ENCODE peak calls at places on chromosomes 5 and 9, in five cellular contexts. I, Q, S, Y and L are unnamed samples.

GRCh38 chr9:124764774-124765438 is 6.2 kb downstream of the NR6A1 start:
- DNase-seq in I (no peak), Q (no peak), S (peak; percentile 55), Y (peak; percentile 32), L (no peak)

GRCh38 chr5:94361161-94361560 is 257.2 kb downstream of the KIAA0825 start:
- DNase-seq in I (no peak), Q (no peak), S (no peak), Y (no peak), L (no peak)

GRCh38 chr9:134135343-134136116 is at the start of gene WDR5:
- DNase-seq in I (peak; percentile 100), Q (peak; percentile 31), S (peak; percentile 92), Y (peak; percentile 73), L (peak; percentile 99)

GRCh38 chr9:68720656-68721313 is 15.7 kb downstream of the PIP5K1B start:
- DNase-seq in I (no peak), Q (no peak), S (peak; percentile 63), Y (no peak), L (no peak)

GRCh38 chr5:73230264-73231244 is 57.6 kb downstream of the TMEM174 start:
- DNase-seq in I (no peak), Q (no peak), S (no peak), Y (no peak), L (no peak)

GRCh38 chr5:161420526-161420925 is 126.0 kb downstream of the GABRB2 start:
- DNase-seq in I (no peak), Q (no peak), S (no peak), Y (no peak), L (no peak)

GRCh38 chr9:124365045-124365444 is 50.2 kb downstream of the PSMB7 start:
- DNase-seq in I (no peak), Q (no peak), S (no peak), Y (no peak), L (no peak)

GRCh38 chr9:68706579-68707201 is 1.6 kb downstream of the PIP5K1B start:
- DNase-seq in I (no peak), Q (peak; percentile 63), S (no peak), Y (no peak), L (peak; percentile 25)

GRCh38 chr5:75668988-75669760 is 48.1 kb downstream of the POC5 start:
- DNase-seq in I (peak; percentile 18), Q (peak; percentile 78), S (peak; percentile 85), Y (peak; percentile 39), L (peak; percentile 25)
- TF ChIP-seq TAF1 in I (peak; percentile 73), Q (peak; percentile 79), S (peak; percentile 24), Y (no peak), L (peak; percentile 79)

GRCh38 chr9:137876781-137877386 is 698 bp upstream of the CACNA1B start:
- DNase-seq in I (no peak), Q (no peak), S (no peak), Y (no peak), L (no peak)

GRCh38 chr9:137879566-137880150 is 2.1 kb downstream of the CACNA1B start:
- DNase-seq in I (no peak), Q (no peak), S (no peak), Y (no peak), L (no peak)

GRCh38 chr9:137880160-137880975 is 2.8 kb downstream of the CACNA1B start:
- DNase-seq in I (no peak), Q (no peak), S (no peak), Y (no peak), L (no peak)

GRCh38 chr9:137878957-137879555 is 1.5 kb downstream of the CACNA1B start:
- DNase-seq in I (no peak), Q (no peak), S (no peak), Y (no peak), L (no peak)

GRCh38 chr9:137878146-137878941 is 762 bp downstream of the CACNA1B start:
- DNase-seq in I (peak; percentile 66), Q (no peak), S (peak; percentile 32), Y (no peak), L (no peak)
- TF ChIP-seq POLR2A in I (no peak), Q (no peak), S (no peak), Y (no peak), L (no peak)

GRCh38 chr9:88604836-88605499 is 70.0 kb downstream of the NXNL2 start:
- DNase-seq in I (no peak), Q (no peak), S (no peak), Y (no peak), L (no peak)

GRCh38 chr9:88605500-88606172 is 70.7 kb downstream of the NXNL2 start:
- DNase-seq in I (no peak), Q (no peak), S (no peak), Y (no peak), L (no peak)
- TF ChIP-seq POLR2AphosphoS5 in I (no peak), Q (no peak), S (no peak), Y (no peak), L (no peak)

GRCh38 chr9:135715056-135715595 is 13.1 kb downstream of the KCNT1 start:
- DNase-seq in I (no peak), Q (no peak), S (no peak), Y (no peak), L (no peak)

GRCh38 chr9:135711881-135712280 is 9.9 kb downstream of the KCNT1 start:
- DNase-seq in I (no peak), Q (no peak), S (no peak), Y (no peak), L (no peak)

GRCh38 chr9:135711411-135711810 is 9.4 kb downstream of the KCNT1 start:
- DNase-seq in I (no peak), Q (no peak), S (no peak), Y (no peak), L (no peak)

GRCh38 chr9:135714242-135715055 is 12.5 kb downstream of the KCNT1 start:
- DNase-seq in I (no peak), Q (no peak), S (no peak), Y (no peak), L (no peak)

DNA sequence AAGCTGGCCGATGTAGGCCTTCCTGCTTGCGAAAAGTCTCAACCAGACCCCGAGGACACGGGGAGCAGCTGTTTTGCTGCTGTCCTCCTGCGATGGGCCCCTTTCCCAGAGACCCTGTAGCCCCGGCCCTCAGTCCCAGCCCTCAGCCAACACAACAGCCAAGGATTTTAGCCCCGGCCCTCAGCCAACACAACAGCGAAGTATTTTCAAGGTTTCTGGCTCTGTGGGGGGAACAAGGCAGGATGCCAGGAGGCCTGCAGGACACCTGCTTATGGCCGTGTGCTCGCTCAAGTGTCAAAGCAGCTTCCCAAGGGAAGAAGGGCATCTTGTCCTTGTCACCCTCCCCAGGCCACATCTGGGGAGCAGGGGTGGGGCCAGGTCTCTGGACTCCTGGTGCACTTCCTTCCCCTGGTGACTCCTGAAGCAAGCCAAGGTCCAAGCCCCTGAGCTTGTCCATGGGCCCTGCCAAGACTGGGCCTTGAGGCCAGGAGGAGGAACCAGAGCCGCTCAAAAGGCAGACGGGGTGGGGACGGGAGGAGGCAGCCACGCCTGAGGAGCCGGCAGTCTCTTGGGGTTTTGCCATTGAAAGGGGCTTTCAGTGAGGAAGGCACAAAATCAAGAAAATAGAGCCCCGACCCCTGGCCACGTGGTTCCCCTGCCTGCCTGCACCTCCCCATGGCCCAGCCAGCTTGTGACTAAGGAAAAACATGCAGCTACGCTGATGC is 10.7 kb downstream of the KCNT1 start:
- DNase-seq in I (no peak), Q (no peak), S (no peak), Y (no peak), L (no peak)
- TF ChIP-seq TAF1 in I (no peak), Q (no peak), S (no peak), Y (no peak), L (no peak)

DNA sequence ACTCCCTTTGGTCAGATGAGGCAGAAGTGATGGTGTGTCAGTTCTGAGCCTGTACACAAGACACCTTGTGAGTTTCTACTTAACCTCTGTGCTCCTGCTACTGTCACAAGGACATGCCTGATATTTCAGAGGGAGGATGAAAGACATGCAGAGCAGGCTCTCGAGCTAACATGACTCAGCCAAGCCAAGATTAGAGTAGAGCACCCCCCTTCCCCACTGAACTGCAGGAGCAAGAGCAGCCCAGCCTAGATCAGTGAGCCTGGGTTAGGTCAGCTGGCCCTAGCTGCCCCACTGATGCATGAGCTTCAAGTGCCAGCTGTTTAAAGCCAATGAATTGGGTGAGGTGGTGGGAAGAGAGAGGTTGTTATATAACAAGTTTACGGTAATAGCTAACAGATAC is 36.7 kb downstream of the BRINP1 start:
- DNase-seq in I (no peak), Q (no peak), S (no peak), Y (no peak), L (no peak)
- TF ChIP-seq POLR2A in I (no peak), Q (no peak), S (no peak), Y (no peak), L (no peak)

GRCh38 chr5:126577415-126577814 is 17.6 kb downstream of the ALDH7A1 start:
- DNase-seq in I (no peak), Q (no peak), S (no peak), Y (no peak), L (no peak)

GRCh38 chr5:126576974-126577373 is 18.0 kb downstream of the ALDH7A1 start:
- DNase-seq in I (no peak), Q (no peak), S (no peak), Y (no peak), L (no peak)

GRCh38 chr5:126575644-126576043 is 19.4 kb downstream of the ALDH7A1 start:
- DNase-seq in I (no peak), Q (no peak), S (no peak), Y (no peak), L (no peak)

DNA sequence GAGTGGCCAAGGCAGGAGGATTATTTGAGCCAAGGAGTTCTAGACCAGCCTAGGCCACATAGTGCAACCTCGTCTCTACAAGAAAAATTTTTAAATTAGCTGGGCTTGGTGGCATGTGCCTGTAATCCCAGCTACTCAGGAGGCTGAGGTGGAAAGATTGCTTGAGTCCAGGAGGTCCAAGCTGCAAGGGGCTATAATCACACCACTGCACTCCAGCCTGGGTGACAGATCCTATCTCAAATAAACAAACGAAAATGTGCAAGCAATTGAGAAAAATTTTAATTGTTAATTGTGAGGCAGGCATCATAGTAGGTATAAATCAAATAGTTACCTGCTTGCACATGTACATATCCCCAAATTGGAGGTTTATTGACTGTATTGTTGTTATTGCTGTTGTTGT is 15.3 kb downstream of the ALDH7A1 start:
- DNase-seq in I (no peak), Q (no peak), S (no peak), Y (no peak), L (no peak)
- TF ChIP-seq POLR2AphosphoS5 in I (no peak), Q (no peak), S (no peak), Y (no peak), L (no peak)

GRCh38 chr9:87601595-87601994 is 103.9 kb downstream of the DAPK1 start:
- DNase-seq in I (no peak), Q (no peak), S (no peak), Y (no peak), L (no peak)

GRCh38 chr9:87602933-87603643 is 105.4 kb downstream of the DAPK1 start:
- DNase-seq in I (no peak), Q (no peak), S (no peak), Y (no peak), L (no peak)

GRCh38 chr9:87604886-87605588 is 107.4 kb downstream of the DAPK1 start:
- DNase-seq in I (no peak), Q (no peak), S (no peak), Y (no peak), L (no peak)

GRCh38 chr9:87605676-87606075 is 108.0 kb downstream of the DAPK1 start:
- DNase-seq in I (no peak), Q (no peak), S (no peak), Y (no peak), L (no peak)

GRCh38 chr9:87603854-87604490 is 106.3 kb downstream of the DAPK1 start:
- DNase-seq in I (no peak), Q (no peak), S (peak; percentile 61), Y (no peak), L (no peak)
- TF ChIP-seq TAF1 in I (no peak), Q (no peak), S (no peak), Y (no peak), L (no peak)

GRCh38 chr5:82802954-82803353 is 274.2 kb downstream of the TMEM167A start:
- DNase-seq in I (no peak), Q (no peak), S (no peak), Y (no peak), L (no peak)
- TF ChIP-seq POLR2A in I (no peak), Q (no peak), S (no peak), Y (no peak), L (no peak)